ENCODE peak calls at places on chromosome 19, in ten cellular contexts. D is activated CD4-positive, CD25-positive, alpha-beta regulatory T cell; U is astrocyte of the hippocampus; O is T-helper 22 cell; B is nephron progenitor cell; C is mesenchymal stem cell; Q is mucosa of descending colon; Y is activated naive CD4-positive, alpha-beta T cell treated with anti-CD3 and anti-CD28 coated beads, Interleukin-2, amount 50 U/mL, for 16 hours; I is WTC11; X is astrocyte. K is an unnamed sample.

GRCh38 chr19:13953021-13953531 is 767 bp downstream of the DCAF15 start:
- DNase-seq in D (no peak), U (peak; percentile 65), O (no peak), B (no peak), C (peak; percentile 63), Q (peak; percentile 75), Y (no peak), I (peak; percentile 32), X (no peak), K (peak; percentile 63)

GRCh38 chr19:12983561-12984142 is 11.6 kb upstream of the NFIX start:
- DNase-seq in D (peak; percentile 68), U (peak; percentile 96), O (peak; percentile 56), B (peak; percentile 83), C (peak; percentile 58), Q (peak; percentile 83), Y (peak; percentile 81), I (peak; percentile 81), X (peak; percentile 41), K (peak; percentile 91)

GRCh38 chr19:1000095-1000494 is at the start of gene GRIN3B:
- DNase-seq in D (peak; percentile 49), U (peak; percentile 75), O (peak; percentile 26), B (peak; percentile 84), C (peak; percentile 51), Q (peak; percentile 70), Y (peak; percentile 69), I (peak; percentile 90), X (no peak), K (peak; percentile 90)

GRCh38 chr19:11580665-11581418 is 3.4 kb upstream of the ACP5 start:
- DNase-seq in D (no peak), U (no peak), O (no peak), B (no peak), C (peak; percentile 17), Q (no peak), Y (no peak), I (no peak), X (no peak), K (no peak)

GRCh38 chr19:46049597-46049996 is 8.8 kb upstream of the IGFL4 start:
- DNase-seq in D (no peak), U (no peak), O (no peak), B (no peak), C (no peak), Q (no peak), Y (no peak), I (peak; percentile 79), X (no peak), K (no peak)

GRCh38 chr19:55692681-55693081 is 17.7 kb downstream of the EPN1 start:
- DNase-seq in D (no peak), U (no peak), O (no peak), B (no peak), C (no peak), Q (peak; percentile 42), Y (no peak), I (no peak), X (no peak), K (no peak)

GRCh38 chr19:44668985-44669764 is 2.1 kb upstream of the CEACAM19 start:
- DNase-seq in D (no peak), U (no peak), O (no peak), B (no peak), C (no peak), Q (no peak), Y (no peak), I (no peak), X (no peak), K (no peak)

GRCh38 chr19:16297575-16298178 is 26.9 kb upstream of the KLF2 start:
- DNase-seq in D (no peak), U (no peak), O (no peak), B (no peak), C (no peak), Q (peak; percentile 75), Y (no peak), I (no peak), X (no peak), K (no peak)

GRCh38 chr19:39196860-39197562 is at the start of gene NCCRP1:
- DNase-seq in D (no peak), U (no peak), O (no peak), B (peak; percentile 69), C (no peak), Q (no peak), Y (no peak), I (peak; percentile 68), X (no peak), K (peak; percentile 84)

GRCh38 chr19:30450101-30450500 is 77.9 kb downstream of the ZNF536 start:
- DNase-seq in D (no peak), U (peak; percentile 65), O (no peak), B (peak; percentile 23), C (no peak), Q (no peak), Y (no peak), I (peak; percentile 46), X (peak; percentile 18), K (peak; percentile 71)

GRCh38 chr19:53772943-53773342 is 51.2 kb downstream of the NLRP12 start:
- DNase-seq in D (peak; percentile 28), U (peak; percentile 71), O (peak; percentile 2), B (peak; percentile 73), C (peak; percentile 42), Q (no peak), Y (peak; percentile 41), I (peak; percentile 78), X (peak; percentile 40), K (peak; percentile 81)

GRCh38 chr19:54436031-54436523 is 12.9 kb upstream of the LENG8 start:
- DNase-seq in D (no peak), U (peak; percentile 38), O (no peak), B (no peak), C (no peak), Q (peak; percentile 43), Y (no peak), I (peak; percentile 34), X (no peak), K (peak; percentile 60)

GRCh38 chr19:1467512-1468273 is 11.3 kb downstream of the C19orf25 start:
- DNase-seq in D (no peak), U (no peak), O (no peak), B (peak; percentile 43), C (no peak), Q (peak; percentile 47), Y (peak; percentile 14), I (peak; percentile 44), X (no peak), K (peak; percentile 66)

GRCh38 chr19:1223018-1223855 is 14.6 kb downstream of the CBARP start:
- DNase-seq in D (no peak), U (peak; percentile 67), O (no peak), B (peak; percentile 61), C (no peak), Q (no peak), Y (no peak), I (peak; percentile 78), X (no peak), K (peak; percentile 66)

GRCh38 chr19:850221-850978 is 1.7 kb upstream of the ELANE start:
- DNase-seq in D (no peak), U (peak; percentile 87), O (no peak), B (no peak), C (peak; percentile 91), Q (peak; percentile 86), Y (no peak), I (peak; percentile 55), X (peak; percentile 40), K (peak; percentile 51)

GRCh38 chr19:39870171-39870971 is 24.2 kb upstream of the FBL start:
- DNase-seq in D (no peak), U (no peak), O (no peak), B (peak; percentile 30), C (no peak), Q (no peak), Y (no peak), I (peak; percentile 85), X (no peak), K (peak; percentile 52)

GRCh38 chr19:45613926-45614725 is 12.1 kb upstream of the GPR4 start:
- DNase-seq in D (peak; percentile 23), U (peak; percentile 90), O (no peak), B (no peak), C (peak; percentile 96), Q (peak; percentile 63), Y (no peak), I (no peak), X (peak; percentile 86), K (no peak)

GRCh38 chr19:34327851-34328250 is 37.1 kb upstream of the GPI start:
- DNase-seq in D (no peak), U (no peak), O (no peak), B (no peak), C (no peak), Q (no peak), Y (no peak), I (no peak), X (no peak), K (no peak)

GRCh38 chr19:34972163-34972705 is 8.2 kb upstream of the ZNF792 start:
- DNase-seq in D (no peak), U (no peak), O (no peak), B (no peak), C (no peak), Q (no peak), Y (no peak), I (no peak), X (no peak), K (no peak)

GRCh38 chr19:44544031-44544430 is 14.6 kb upstream of the CEACAM20 start:
- DNase-seq in D (no peak), U (no peak), O (no peak), B (no peak), C (no peak), Q (no peak), Y (no peak), I (no peak), X (no peak), K (no peak)

GRCh38 chr19:45804140-45804958 is 10.8 kb downstream of the RSPH6A start:
- DNase-seq in D (no peak), U (no peak), O (no peak), B (no peak), C (no peak), Q (no peak), Y (no peak), I (no peak), X (no peak), K (no peak)

GRCh38 chr19:51640371-51640770 is 6.3 kb downstream of the SIGLEC14 start:
- DNase-seq in D (no peak), U (no peak), O (no peak), B (no peak), C (no peak), Q (no peak), Y (no peak), I (no peak), X (no peak), K (no peak)

GRCh38 chr19:17076539-17076919 is 952 bp downstream of the MYO9B start:
- DNase-seq in D (no peak), U (peak; percentile 37), O (no peak), B (peak; percentile 20), C (no peak), Q (no peak), Y (peak; percentile 24), I (no peak), X (no peak), K (peak; percentile 29)

GRCh38 chr19:30076751-30077670 is 135.0 kb downstream of the URI1 start:
- DNase-seq in D (no peak), U (no peak), O (no peak), B (no peak), C (no peak), Q (peak; percentile 32), Y (no peak), I (no peak), X (no peak), K (no peak)

GRCh38 chr19:13078897-13079541 is 23.6 kb downstream of the LYL1 start:
- DNase-seq in D (no peak), U (peak; percentile 62), O (no peak), B (no peak), C (no peak), Q (no peak), Y (no peak), I (no peak), X (no peak), K (no peak)

GRCh38 chr19:1668339-1669123 is 16.1 kb upstream of the TCF3 start:
- DNase-seq in D (no peak), U (peak; percentile 26), O (peak; percentile 11), B (peak; percentile 41), C (peak; percentile 18), Q (peak; percentile 69), Y (no peak), I (no peak), X (no peak), K (peak; percentile 54)

GRCh38 chr19:7083076-7083956 is 13.8 kb downstream of the ZNF557 start:
- DNase-seq in D (no peak), U (peak; percentile 17), O (no peak), B (no peak), C (peak; percentile 34), Q (no peak), Y (no peak), I (no peak), X (peak; percentile 37), K (no peak)

GRCh38 chr19:7970716-7971448 is 27.4 kb upstream of the TIMM44 start:
- DNase-seq in D (peak; percentile 10), U (peak; percentile 69), O (no peak), B (peak; percentile 65), C (peak; percentile 60), Q (peak; percentile 44), Y (no peak), I (peak; percentile 85), X (no peak), K (peak; percentile 86)

K was measured in neural progenitor cell.